ENCODE peak calls at places on chromosomes 2 and 18, in eight cellular contexts. O, V, B, E, W, D, L and J are unnamed samples. For H3K9me3, the result is how much of the 10 kb centered on the place peaks cover.

GRCh38 chr2:223055140-223055539 is 3.1 kb downstream of the KCNE4 start:
- DNase-seq in B (no peak), O (no peak), V (no peak), D (peak), L (peak), W (no peak), E (no peak), J (peak)

GRCh38 chr18:56112984-56113383 is 525.0 kb upstream of the TCF4 start:
- DNase-seq in W (no peak), O (no peak), E (no peak), L (no peak), B (no peak), V (no peak), D (no peak), J (no peak)

GRCh38 chr2:187775651-187776050 is 221.4 kb upstream of the TFPI start:
- DNase-seq in V (no peak), D (no peak), L (no peak), O (no peak), E (no peak), W (no peak), B (no peak), J (no peak)

GRCh38 chr18:23718243-23718720 is 29.0 kb downstream of the LAMA3 start:
- DNase-seq in L (peak), D (no peak), O (no peak), V (no peak), W (no peak), B (no peak), E (no peak), J (no peak)

GRCh38 chr2:165357758-165358157 is 111.7 kb upstream of the CSRNP3 start:
- DNase-seq in L (peak), E (peak), B (no peak), O (no peak), V (no peak), D (no peak), W (no peak), J (no peak)

GRCh38 chr2:205188516-205189138 is 493.7 kb upstream of the NRP2 start:
- DNase-seq in L (peak), W (peak), O (no peak), V (no peak), E (no peak), B (peak), D (no peak), J (peak)

GRCh38 chr2:106094101-106094860 is 99.8 kb downstream of the UXS1 start:
- DNase-seq in E (no peak), O (no peak), V (no peak), D (no peak), L (no peak), W (peak), B (no peak), J (no peak)

GRCh38 chr18:34871435-34871834 is 161.3 kb downstream of the DTNA start:
- DNase-seq in V (no peak), B (no peak), L (no peak), E (no peak), O (no peak), D (no peak), W (no peak), J (no peak)

GRCh38 chr2:219448776-219449476 is 14.3 kb downstream of the SPEG start:
- DNase-seq in O (no peak), D (no peak), V (no peak), W (no peak), E (no peak), B (no peak), L (no peak), J (no peak)

GRCh38 chr2:127098711-127099110 is 8.2 kb downstream of the BIN1 start:
- DNase-seq in E (no peak), O (peak), V (peak), L (no peak), B (no peak), W (no peak), D (no peak), J (peak)

GRCh38 chr2:188506843-188507242 is 215.2 kb downstream of the GULP1 start:
- DNase-seq in V (no peak), L (no peak), D (no peak), W (no peak), O (no peak), B (no peak), E (no peak), J (no peak)

GRCh38 chr2:36538345-36538744 is 59.6 kb downstream of the FEZ2 start:
- DNase-seq in B (no peak), D (no peak), L (no peak), E (no peak), W (no peak), V (no peak), O (no peak), J (peak)

GRCh38 chr2:231199219-231199618 is 788 bp downstream of the ARMC9 start:
- DNase-seq in W (no peak), B (no peak), E (no peak), L (peak), V (no peak), D (no peak), O (no peak), J (peak)

GRCh38 chr2:45860136-45861106 is 208.9 kb downstream of the PRKCE start:
- DNase-seq in O (no peak), V (no peak), E (no peak), L (peak), W (peak), B (peak), D (peak), J (peak)

GRCh38 chr2:189076131-189076530 is 102.0 kb downstream of the COL3A1 start:
- DNase-seq in W (no peak), E (no peak), L (no peak), D (no peak), B (no peak), V (no peak), O (no peak), J (no peak)

GRCh38 chr2:198916548-198916947 is 541.2 kb downstream of the SATB2 start:
- DNase-seq in B (no peak), V (no peak), L (no peak), O (no peak), D (no peak), W (no peak), E (no peak), J (no peak)

GRCh38 chr2:145344076-145344724 is 824.3 kb upstream of the ZEB2 start:
- DNase-seq in E (no peak), B (no peak), O (no peak), D (no peak), L (no peak), V (no peak), W (no peak), J (no peak)

GRCh38 chr18:45722899-45723298 is 1.1 kb upstream of the SLC14A1 start:
- DNase-seq in D (peak), O (peak), E (peak), V (peak), L (peak), W (peak), B (peak), J (peak)

GRCh38 chr2:120626566-120626965 is 109.1 kb upstream of the GLI2 start:
- DNase-seq in D (no peak), B (no peak), O (peak), E (no peak), W (no peak), L (no peak), V (no peak), J (peak)
- H3K27ac ChIP-seq in D (no peak), B (no peak), O (peak), E (no peak), W (no peak), L (no peak), V (peak), J (peak)

GRCh38 chr2:238467772-238468171 is 41.0 kb downstream of the ASB1 start:
- DNase-seq in E (no peak), V (no peak), O (no peak), B (no peak), D (no peak), L (peak), W (no peak), J (no peak)
- TF ChIP-seq CTCF in E (no peak), V (no peak), O (no peak), B (no peak), D (no peak), L (no peak), W (no peak), J (no peak)

GRCh38 chr18:79899609-79900435 is 51.6 kb downstream of the SLC66A2 start:
- DNase-seq in E (no peak), D (no peak), W (no peak), B (no peak), L (no peak), V (peak), O (no peak), J (no peak)

GRCh38 chr18:79896746-79897145 is 54.7 kb downstream of the SLC66A2 start:
- DNase-seq in E (no peak), W (no peak), L (no peak), O (no peak), B (no peak), V (no peak), D (no peak), J (no peak)

GRCh38 chr18:79898952-79899608 is 52.4 kb downstream of the SLC66A2 start:
- DNase-seq in E (no peak), O (peak), B (no peak), W (no peak), V (peak), L (no peak), D (no peak), J (no peak)

GRCh38 chr18:79900610-79901570 is 50.6 kb downstream of the SLC66A2 start:
- DNase-seq in O (peak), W (no peak), V (no peak), L (no peak), B (no peak), E (no peak), D (peak), J (no peak)

DNA sequence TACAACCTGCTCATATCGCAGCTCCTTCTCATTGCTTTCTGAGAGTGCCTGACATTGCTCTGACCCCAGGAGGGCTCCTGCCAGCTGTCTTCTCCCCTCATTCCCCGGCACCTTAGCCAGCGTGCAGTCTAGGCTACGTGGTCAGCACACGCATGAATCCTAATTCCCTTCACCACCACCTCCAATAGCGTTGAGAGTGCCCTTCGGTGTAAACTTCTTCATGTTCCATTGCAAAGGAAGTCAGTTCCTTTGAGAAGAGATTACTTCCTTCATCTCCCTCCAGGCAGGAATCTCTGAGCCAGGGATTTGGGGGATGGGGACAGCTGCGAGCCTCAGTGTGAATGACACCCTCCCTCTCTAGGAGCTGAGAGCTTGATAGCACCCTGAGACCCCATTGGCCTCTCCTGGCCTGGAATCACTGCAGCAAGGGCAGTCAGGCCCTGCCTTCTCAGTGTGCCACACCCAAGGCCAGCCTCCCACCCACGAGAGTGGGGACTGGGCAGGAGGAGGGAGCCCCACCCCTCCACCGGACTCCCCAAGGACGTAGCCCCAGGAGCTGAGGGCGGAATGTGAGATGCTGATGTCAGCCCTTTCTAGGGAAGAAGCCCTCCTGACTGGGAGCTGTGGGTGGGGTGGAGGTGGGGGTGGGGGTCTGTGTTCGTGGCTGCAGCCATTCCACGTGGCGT is 53.4 kb downstream of the SLC66A2 start:
- DNase-seq in E (no peak), D (no peak), W (no peak), V (no peak), B (no peak), O (peak), L (no peak), J (no peak)
- H3K9me3 ChIP-seq in E (under half), D (under half), W (under half), V (half or more), B (half or more), O (under half), L (under half), J (under half)

GRCh38 chr2:118834440-118834810 is 13.0 kb downstream of the EN1 start:
- DNase-seq in W (no peak), D (no peak), O (no peak), E (no peak), V (no peak), L (no peak), B (no peak), J (no peak)

GRCh38 chr2:118833716-118834439 is 13.6 kb downstream of the EN1 start:
- DNase-seq in W (no peak), D (no peak), O (no peak), E (no peak), V (no peak), B (no peak), L (no peak), J (no peak)

GRCh38 chr2:118835739-118836410 is 11.6 kb downstream of the EN1 start:
- DNase-seq in B (no peak), L (no peak), E (no peak), W (no peak), V (no peak), O (no peak), D (no peak), J (no peak)

GRCh38 chr2:118836411-118836930 is 11.0 kb downstream of the EN1 start:
- DNase-seq in E (no peak), B (no peak), L (no peak), D (no peak), W (no peak), V (no peak), O (no peak), J (no peak)

GRCh38 chr2:118834901-118835738 is 12.3 kb downstream of the EN1 start:
- DNase-seq in D (no peak), W (no peak), V (no peak), B (no peak), O (no peak), L (no peak), E (no peak), J (no peak)
- H3K27ac ChIP-seq in D (no peak), W (no peak), V (no peak), B (no peak), O (no peak), L (no peak), E (no peak), J (no peak)